ENCODE peak calls at places on chromosome 10, in four cellular contexts. One of them, this sample, is unnamed. For H3K4me1, the result is how much of the 10 kb centered on the place peaks cover.

GRCh38 chr10:44962870-44963738 is 3.5 kb downstream of the RASSF4 start:
- DNase-seq in stomach: no peak
- DNase-seq in tibial nerve: no peak
- DNase-seq in ovary: no peak
- DNase-seq in this sample: no peak

GRCh38 chr10:60043561-60043960 is 137.2 kb upstream of the CCDC6 start:
- DNase-seq in stomach: no peak
- DNase-seq in tibial nerve: no peak
- DNase-seq in ovary: no peak
- DNase-seq in this sample: no peak

GRCh38 chr10:92813979-92814378 is 34.3 kb upstream of the EXOC6 start:
- DNase-seq in stomach: no peak
- DNase-seq in tibial nerve: no peak
- DNase-seq in ovary: no peak
- DNase-seq in this sample: no peak

GRCh38 chr10:29839826-29840515 is 205.2 kb upstream of the SVIL start:
- DNase-seq in stomach: no peak
- DNase-seq in tibial nerve: no peak
- DNase-seq in ovary: no peak
- DNase-seq in this sample: no peak

GRCh38 chr10:51876528-51876927 is 177.1 kb upstream of the CSTF2T start:
- DNase-seq in stomach: no peak
- DNase-seq in tibial nerve: no peak
- DNase-seq in ovary: no peak
- DNase-seq in this sample: no peak

GRCh38 chr10:25815999-25816768 is 117.8 kb upstream of the MYO3A start:
- DNase-seq in stomach: no peak
- DNase-seq in tibial nerve: no peak
- DNase-seq in ovary: no peak
- DNase-seq in this sample: no peak

GRCh38 chr10:97024181-97025073 is 161.3 kb downstream of the SLIT1 start:
- DNase-seq in stomach: no peak
- DNase-seq in tibial nerve: no peak
- DNase-seq in ovary: peak
- DNase-seq in this sample: peak

GRCh38 chr10:101006593-101007098 is 7.0 kb downstream of the LZTS2 start:
- DNase-seq in stomach: no peak
- DNase-seq in tibial nerve: no peak
- DNase-seq in ovary: peak
- DNase-seq in this sample: no peak

GRCh38 chr10:11344550-11344949 is 266.9 kb downstream of the USP6NL start:
- DNase-seq in stomach: no peak
- DNase-seq in tibial nerve: no peak
- DNase-seq in ovary: no peak
- DNase-seq in this sample: no peak

GRCh38 chr10:89652971-89653370 is 7.9 kb upstream of the PANK1 start:
- DNase-seq in stomach: no peak
- DNase-seq in tibial nerve: no peak
- DNase-seq in ovary: no peak
- DNase-seq in this sample: no peak

GRCh38 chr10:77175631-77176222 is 461.9 kb downstream of the KCNMA1 start:
- DNase-seq in stomach: no peak
- DNase-seq in tibial nerve: no peak
- DNase-seq in ovary: no peak
- DNase-seq in this sample: no peak

GRCh38 chr10:122099562-122099961 is 110.6 kb downstream of the TACC2 start:
- DNase-seq in stomach: no peak
- DNase-seq in tibial nerve: no peak
- DNase-seq in ovary: no peak
- DNase-seq in this sample: no peak

GRCh38 chr10:97025613-97026242 is 160.0 kb downstream of the SLIT1 start:
- DNase-seq in stomach: peak
- DNase-seq in tibial nerve: no peak
- DNase-seq in ovary: peak
- DNase-seq in this sample: peak

GRCh38 chr10:7184660-7185366 is 226.0 kb downstream of the SFMBT2 start:
- DNase-seq in stomach: no peak
- DNase-seq in tibial nerve: no peak
- DNase-seq in ovary: no peak
- DNase-seq in this sample: no peak

GRCh38 chr10:34732926-34733325 is 82.2 kb downstream of the PARD3 start:
- DNase-seq in stomach: no peak
- DNase-seq in tibial nerve: no peak
- DNase-seq in ovary: no peak
- DNase-seq in this sample: no peak

GRCh38 chr10:100749309-100750217 is 4.2 kb downstream of the PAX2 start:
- DNase-seq in stomach: no peak
- DNase-seq in tibial nerve: no peak
- DNase-seq in ovary: no peak
- DNase-seq in this sample: no peak

GRCh38 chr10:117007080-117007479 is 2.1 kb upstream of the SHTN1 start:
- DNase-seq in stomach: no peak
- DNase-seq in tibial nerve: no peak
- DNase-seq in ovary: no peak
- DNase-seq in this sample: no peak

GRCh38 chr10:123270221-123270620 is 116.0 kb downstream of the BUB3 start:
- DNase-seq in stomach: no peak
- DNase-seq in tibial nerve: no peak
- DNase-seq in ovary: no peak
- DNase-seq in this sample: no peak

GRCh38 chr10:94016727-94017714 is 23.3 kb downstream of the PLCE1 start:
- DNase-seq in stomach: no peak
- DNase-seq in tibial nerve: no peak
- DNase-seq in ovary: no peak
- DNase-seq in this sample: no peak

GRCh38 chr10:110497438-110498086 is at the start of gene DUSP5:
- DNase-seq in stomach: peak
- DNase-seq in tibial nerve: peak
- DNase-seq in ovary: peak
- DNase-seq in this sample: peak

GRCh38 chr10:127720142-127720541 is 16.8 kb upstream of the FOXI2 start:
- DNase-seq in stomach: no peak
- DNase-seq in tibial nerve: no peak
- DNase-seq in ovary: no peak
- DNase-seq in this sample: no peak

GRCh38 chr10:80461208-80462183 is 7.4 kb downstream of the TSPAN14 start:
- DNase-seq in stomach: no peak
- DNase-seq in tibial nerve: no peak
- DNase-seq in ovary: peak
- DNase-seq in this sample: no peak

GRCh38 chr10:80464557-80465466 is 10.7 kb downstream of the TSPAN14 start:
- DNase-seq in stomach: peak
- DNase-seq in tibial nerve: no peak
- DNase-seq in ovary: peak
- DNase-seq in this sample: no peak

GRCh38 chr10:80463868-80464267 is 9.8 kb downstream of the TSPAN14 start:
- DNase-seq in stomach: no peak
- DNase-seq in tibial nerve: no peak
- DNase-seq in ovary: peak
- DNase-seq in this sample: no peak

GRCh38 chr10:80462277-80462985 is 8.3 kb downstream of the TSPAN14 start:
- DNase-seq in stomach: no peak
- DNase-seq in tibial nerve: no peak
- DNase-seq in ovary: no peak
- DNase-seq in this sample: no peak

DNA sequence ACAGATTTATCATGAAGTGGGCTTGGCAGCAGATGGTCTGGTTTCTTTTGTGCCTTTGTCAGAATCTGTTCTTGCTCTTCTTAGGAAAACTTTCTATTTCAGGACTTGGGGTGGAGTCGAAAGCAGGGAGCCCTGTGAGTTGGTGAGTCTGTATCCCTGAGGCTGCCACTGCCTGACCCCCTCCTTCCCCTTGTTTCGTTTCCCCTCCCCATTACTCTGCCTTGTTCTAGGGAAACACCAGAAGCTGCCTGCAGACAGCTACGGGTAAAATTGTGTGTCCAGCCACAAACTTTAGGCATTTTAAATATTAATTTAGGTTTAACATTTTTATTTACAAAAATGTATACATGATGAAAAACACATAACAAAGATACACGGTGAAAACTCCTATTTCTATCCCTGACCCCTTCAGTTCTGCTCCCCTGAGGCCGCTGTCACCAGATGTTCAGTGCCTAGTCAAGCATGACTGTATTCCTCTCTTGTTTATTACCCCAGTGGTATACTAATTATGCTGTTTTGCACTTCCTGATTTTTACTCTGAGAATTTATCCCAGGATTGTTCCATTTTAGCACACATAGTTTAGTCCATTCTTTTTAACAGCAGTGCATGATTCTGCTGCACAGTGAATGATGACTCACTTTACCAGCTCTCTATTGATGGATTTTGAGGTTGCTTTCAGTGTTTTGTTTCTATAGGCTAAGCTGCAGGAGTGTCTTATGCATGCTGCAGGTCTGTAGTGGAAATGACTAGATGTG is 9.1 kb downstream of the TSPAN14 start:
- DNase-seq in stomach: no peak
- DNase-seq in tibial nerve: no peak
- DNase-seq in ovary: peak
- DNase-seq in this sample: no peak
- H3K4me1 ChIP-seq in stomach: half or more
- H3K4me1 ChIP-seq in tibial nerve: under half
- H3K4me1 ChIP-seq in ovary: half or more
- H3K4me1 ChIP-seq in this sample: under half

GRCh38 chr10:103884681-103885139 is 29.3 kb upstream of the SH3PXD2A start:
- DNase-seq in stomach: no peak
- DNase-seq in tibial nerve: no peak
- DNase-seq in ovary: peak
- DNase-seq in this sample: peak

GRCh38 chr10:103879409-103879808 is 24.0 kb upstream of the SH3PXD2A start:
- DNase-seq in stomach: no peak
- DNase-seq in tibial nerve: no peak
- DNase-seq in ovary: no peak
- DNase-seq in this sample: no peak

GRCh38 chr10:103879831-103880230 is 24.5 kb upstream of the SH3PXD2A start:
- DNase-seq in stomach: no peak
- DNase-seq in tibial nerve: no peak
- DNase-seq in ovary: no peak
- DNase-seq in this sample: no peak

GRCh38 chr10:103881420-103882284 is 26.3 kb upstream of the SH3PXD2A start:
- DNase-seq in stomach: no peak
- DNase-seq in tibial nerve: no peak
- DNase-seq in ovary: no peak
- DNase-seq in this sample: no peak

DNA sequence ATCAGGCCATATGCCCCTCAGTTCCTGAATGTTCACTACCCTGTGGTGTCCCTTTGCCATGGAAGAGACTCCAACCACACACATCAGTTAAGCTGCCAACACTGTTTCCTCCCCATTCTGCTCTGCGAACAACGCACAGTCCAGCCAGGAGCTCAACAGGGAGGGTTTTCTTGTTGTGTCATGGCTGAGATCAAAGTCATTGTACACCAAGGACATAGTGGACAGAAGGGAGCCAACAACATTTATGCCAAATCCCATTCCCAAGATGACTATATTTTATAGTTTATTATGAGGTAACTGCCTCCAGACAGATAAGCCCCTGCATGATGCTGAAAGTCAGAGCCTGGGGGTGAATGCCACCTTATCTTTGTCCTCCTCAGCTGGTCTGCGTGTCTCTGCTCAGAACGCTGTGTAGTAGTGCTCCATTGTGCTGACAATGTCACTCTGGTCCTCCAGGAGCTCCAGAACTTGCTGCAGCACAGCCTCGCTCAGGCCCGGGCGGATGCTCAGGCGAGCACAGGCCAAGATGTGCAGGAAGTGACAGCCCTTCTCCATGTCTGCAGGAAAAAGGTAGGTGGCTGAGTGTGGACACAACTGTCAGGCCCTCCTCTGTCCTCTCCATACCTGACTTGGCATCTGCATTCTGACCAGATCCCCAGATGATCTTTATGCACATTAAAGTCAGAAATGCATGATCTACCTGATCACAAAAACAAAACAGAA is 27.1 kb upstream of the SH3PXD2A start:
- DNase-seq in stomach: no peak
- DNase-seq in tibial nerve: no peak
- DNase-seq in ovary: no peak
- DNase-seq in this sample: peak
- TF ChIP-seq POLR2A in stomach: no peak
- TF ChIP-seq POLR2A in tibial nerve: no peak
- TF ChIP-seq POLR2A in ovary: no peak
- TF ChIP-seq POLR2A in this sample: no peak

GRCh38 chr10:124744047-124744687 is at the start of gene FAM53B:
- DNase-seq in stomach: peak
- DNase-seq in tibial nerve: peak
- DNase-seq in ovary: peak
- DNase-seq in this sample: peak
- TF ChIP-seq CTCF in stomach: no peak
- TF ChIP-seq CTCF in tibial nerve: peak
- TF ChIP-seq CTCF in ovary: peak
- TF ChIP-seq CTCF in this sample: no peak

GRCh38 chr10:70321897-70322890 is 38.4 kb upstream of the NPFFR1 start:
- DNase-seq in stomach: no peak
- DNase-seq in tibial nerve: no peak
- DNase-seq in ovary: no peak
- DNase-seq in this sample: no peak
- H3K4me1 ChIP-seq in stomach: under half
- H3K4me1 ChIP-seq in tibial nerve: under half
- H3K4me1 ChIP-seq in ovary: under half
- H3K4me1 ChIP-seq in this sample: under half

GRCh38 chr10:22849077-22849810 is 78.6 kb upstream of the ARMC3 start:
- DNase-seq in stomach: peak
- DNase-seq in tibial nerve: peak
- DNase-seq in ovary: peak
- DNase-seq in this sample: peak
- TF ChIP-seq POLR2A in stomach: no peak
- TF ChIP-seq POLR2A in tibial nerve: no peak
- TF ChIP-seq POLR2A in ovary: no peak
- TF ChIP-seq POLR2A in this sample: no peak

GRCh38 chr10:118046491-118047362 is at the start of gene RAB11FIP2:
- DNase-seq in stomach: peak
- DNase-seq in tibial nerve: peak
- DNase-seq in ovary: peak
- DNase-seq in this sample: peak
- TF ChIP-seq CTCF in stomach: no peak
- TF ChIP-seq CTCF in tibial nerve: no peak
- TF ChIP-seq CTCF in ovary: no peak
- TF ChIP-seq CTCF in this sample: no peak

GRCh38 chr10:4136121-4136520 is 351.1 kb upstream of the KLF6 start:
- DNase-seq in stomach: no peak
- DNase-seq in tibial nerve: no peak
- DNase-seq in ovary: no peak
- DNase-seq in this sample: no peak
- H3K4me1 ChIP-seq in stomach: under half
- H3K4me1 ChIP-seq in tibial nerve: under half
- H3K4me1 ChIP-seq in ovary: under half
- H3K4me1 ChIP-seq in this sample: under half